ENCODE peak calls at places on chromosomes 11 and 22, in ten cellular contexts. Z is cardiac fibroblast; Q is body of pancreas; C is A549; B is left ventricle myocardium inferior; O is CD4-positive, CD25-positive, alpha-beta regulatory T cell; T is IMR-90; X is AG10803; I is lung; Y is cardiac muscle cell. A is an unnamed sample.

GRCh38 chr11:117538256-117538655 is 210.6 kb downstream of the CEP164 start:
- DNase-seq in I (no peak), O (no peak), B (no peak), Z (no peak), T (no peak), X (no peak), C (no peak), Q (no peak), Y (no peak), A (no peak)

GRCh38 chr22:19060356-19061009 is 61.7 kb downstream of the DGCR2 start:
- DNase-seq in B (no peak), I (no peak), Z (no peak), O (no peak), Y (no peak), Q (no peak), T (peak; percentile 86), C (peak; percentile 22), X (no peak), A (no peak)

GRCh38 chr22:36238348-36239149 is 778 bp downstream of the APOL2 start:
- DNase-seq in C (no peak), T (no peak), O (no peak), Y (peak; percentile 13), I (no peak), X (no peak), B (no peak), Z (peak; percentile 26), Q (peak; percentile 40), A (no peak)

GRCh38 chr22:29630987-29631386 is 27.6 kb downstream of the NF2 start:
- DNase-seq in T (no peak), Z (no peak), C (no peak), Q (no peak), B (no peak), Y (no peak), I (no peak), X (no peak), O (no peak), A (no peak)

GRCh38 chr11:120610101-120610500 is 98.6 kb downstream of the GRIK4 start:
- DNase-seq in C (no peak), Y (no peak), Z (no peak), X (no peak), B (no peak), T (no peak), Q (no peak), O (no peak), I (no peak), A (no peak)

GRCh38 chr22:27438271-27438980 is 363.1 kb downstream of the MN1 start:
- DNase-seq in Q (peak; percentile 71), I (no peak), X (peak; percentile 38), O (no peak), T (peak; percentile 9), Y (no peak), C (no peak), B (no peak), Z (peak; percentile 53), A (no peak)

GRCh38 chr22:32909561-32910348 is 108.2 kb downstream of the TIMP3 start:
- DNase-seq in O (no peak), B (no peak), Y (no peak), X (no peak), T (no peak), C (no peak), I (no peak), Q (no peak), Z (no peak), A (no peak)

GRCh38 chr22:46545041-46545796 is 7.8 kb upstream of the CELSR1 start:
- DNase-seq in Q (no peak), O (no peak), T (peak; percentile 18), B (no peak), Z (no peak), X (no peak), I (no peak), Y (no peak), C (no peak), A (no peak)

GRCh38 chr22:39994046-39994565 is 648 bp upstream of the FAM83F start:
- DNase-seq in Y (no peak), O (peak; percentile 34), Q (no peak), X (peak; percentile 55), T (peak; percentile 25), C (no peak), I (no peak), Z (no peak), B (no peak), A (no peak)

GRCh38 chr11:211741-212140 is 4.2 kb downstream of the RIC8A start:
- DNase-seq in I (no peak), T (no peak), C (no peak), B (no peak), X (no peak), Q (no peak), O (no peak), Z (no peak), Y (no peak), A (no peak)

GRCh38 chr11:75498556-75499255 is 27.0 kb downstream of the GDPD5 start:
- DNase-seq in T (peak; percentile 30), X (peak; percentile 56), I (no peak), Z (peak; percentile 31), Q (no peak), C (peak; percentile 16), O (no peak), B (no peak), Y (no peak), A (no peak)
- H3K4me3 ChIP-seq in T (no peak overlapping the region), X (no peak overlapping the region), I (no peak overlapping the region), Z (no peak overlapping the region), Q (no peak overlapping the region), C (no peak overlapping the region), O (no peak overlapping the region), B (no peak overlapping the region), Y (no peak overlapping the region), A (no peak overlapping the region)

GRCh38 chr22:50173221-50173982 is 2.9 kb downstream of the PANX2 start:
- DNase-seq in B (no peak), I (no peak), Q (no peak), X (no peak), Y (no peak), O (no peak), Z (no peak), T (no peak), C (no peak), A (no peak)

GRCh38 chr22:50170453-50171318 is at the start of gene PANX2:
- DNase-seq in B (no peak), Z (no peak), Y (peak; percentile 69), X (no peak), Q (no peak), I (no peak), O (no peak), T (no peak), C (no peak), A (no peak)

GRCh38 chr22:50169774-50170341 is 673 bp upstream of the PANX2 start:
- DNase-seq in O (no peak), Y (peak; percentile 49), T (no peak), I (no peak), B (no peak), C (no peak), Z (peak; percentile 41), Q (peak; percentile 43), X (no peak), A (no peak)

GRCh38 chr22:50171965-50172421 is 1.5 kb downstream of the PANX2 start:
- DNase-seq in Y (no peak), B (no peak), I (no peak), Q (no peak), C (no peak), Z (no peak), O (no peak), X (no peak), T (no peak), A (no peak)

DNA sequence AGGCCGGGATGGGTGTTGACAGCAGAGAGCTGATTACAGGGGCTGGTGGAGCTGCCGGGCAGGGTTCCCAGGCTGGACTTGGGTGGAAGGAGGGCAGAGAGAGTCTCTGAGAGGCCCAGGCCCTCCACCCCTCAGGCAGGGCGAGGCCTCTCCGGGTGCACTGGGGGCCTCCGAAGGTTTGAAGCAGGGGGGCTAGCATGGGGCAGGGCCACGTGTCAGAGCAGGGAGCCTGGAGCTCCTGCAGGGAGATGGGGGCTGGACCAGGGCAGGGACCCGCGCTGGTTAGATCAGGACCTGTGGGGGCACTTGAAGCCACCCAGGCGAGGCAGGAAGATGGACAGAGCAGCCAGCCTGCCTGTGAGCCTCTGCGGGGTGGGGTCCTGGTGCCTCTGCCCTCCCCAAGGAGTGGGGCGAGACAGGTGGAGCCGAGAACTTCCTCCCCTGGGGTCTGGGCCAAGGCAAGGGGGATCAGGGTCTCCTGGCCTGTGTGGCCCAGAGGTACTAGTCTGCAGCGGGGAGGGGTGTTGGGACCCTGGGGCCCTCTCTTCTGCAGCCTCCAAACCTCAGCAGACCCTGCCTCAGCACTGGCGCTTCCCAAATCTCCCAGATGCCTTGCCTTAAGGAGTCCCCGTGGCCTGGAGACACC is 911 bp downstream of the PANX2 start:
- DNase-seq in I (no peak), Q (no peak), X (no peak), C (no peak), B (no peak), T (no peak), Y (peak; percentile 64), O (no peak), Z (no peak), A (no peak)
- H3K4me3 ChIP-seq in I (no peak overlapping the region), Q (no peak overlapping the region), X (no peak overlapping the region), C (peak overlapping the region; percentile 81), B (no peak overlapping the region), T (peak overlapping the region; percentile 2), Y (peak overlapping the region; percentile 51), O (no peak overlapping the region), Z (peak overlapping the region; percentile 32), A (no peak overlapping the region)

GRCh38 chr11:33700425-33701271 is at the start of gene C11orf91:
- DNase-seq in I (peak; percentile 92), Z (peak; percentile 99), C (peak; percentile 93), O (peak; percentile 93), X (peak; percentile 93), B (peak; percentile 98), Y (peak; percentile 99), T (peak; percentile 94), Q (peak; percentile 96), A (peak; percentile 93)

GRCh38 chr11:33697997-33698396 is 2.6 kb downstream of the C11orf91 start:
- DNase-seq in Z (no peak), T (no peak), X (no peak), B (no peak), Q (no peak), Y (no peak), I (no peak), C (no peak), O (no peak), A (no peak)

GRCh38 chr11:33698921-33699320 is 1.7 kb downstream of the C11orf91 start:
- DNase-seq in O (no peak), Y (no peak), Z (no peak), B (no peak), I (no peak), Q (no peak), C (no peak), X (no peak), T (no peak), A (no peak)

GRCh38 chr11:33701302-33701701 is 676 bp upstream of the C11orf91 start:
- DNase-seq in O (no peak), Y (no peak), C (no peak), Q (no peak), T (peak; percentile 51), X (peak; percentile 48), Z (no peak), B (no peak), I (no peak), A (no peak)

GRCh38 chr11:33699515-33700424 is 856 bp downstream of the C11orf91 start:
- DNase-seq in I (no peak), Q (peak; percentile 27), B (peak; percentile 57), Z (no peak), Y (no peak), O (no peak), X (no peak), C (no peak), T (no peak), A (no peak)
- H3K4me3 ChIP-seq in I (no peak overlapping the region), Q (no peak overlapping the region), B (peak overlapping the region; percentile 69), Z (peak overlapping the region; percentile 54), Y (peak overlapping the region; percentile 74), O (no peak overlapping the region), X (peak overlapping the region; percentile 71), C (peak overlapping the region; percentile 52), T (peak overlapping the region; percentile 65), A (peak overlapping the region; percentile 60)

GRCh38 chr11:69636512-69636866 is 4.5 kb upstream of the CCND1 start:
- DNase-seq in Y (peak; percentile 90), C (peak; percentile 90), Z (peak; percentile 93), I (peak; percentile 70), Q (peak; percentile 61), T (peak; percentile 90), O (no peak), B (peak; percentile 83), X (peak; percentile 94), A (no peak)
- H3K4me3 ChIP-seq in Y (peak overlapping the region; percentile 17), C (peak overlapping the region; percentile 27), Z (peak overlapping the region; percentile 28), I (no peak overlapping the region), Q (no peak overlapping the region), T (peak overlapping the region; percentile 1), O (no peak overlapping the region), B (peak overlapping the region; percentile 96), X (peak overlapping the region; percentile 50), A (peak overlapping the region; percentile 89)